ENCODE peak calls at places on chromosome 7, in six cellular contexts. H is brain microvascular endothelial cell, U is right atrium auricular region, N is neural progenitor cell, G is body of pancreas, O is dorsolateral prefrontal cortex. S is an unnamed sample.

GRCh38 chr7:129262333-129262732 is 37.5 kb downstream of the AHCYL2 start:
- DNase-seq in H (no peak), U (no peak), N (no peak), G (no peak), O (no peak), S (no peak)

GRCh38 chr7:3370068-3370704 is 69.1 kb downstream of the SDK1 start:
- DNase-seq in H (no peak), U (no peak), N (no peak), G (no peak), O (no peak), S (no peak)

GRCh38 chr7:42522227-42522991 is 285.4 kb upstream of the GLI3 start:
- DNase-seq in H (peak; percentile 31), U (no peak), N (peak; percentile 85), G (no peak), O (peak; percentile 38), S (no peak)

GRCh38 chr7:111150709-111151108 is 59.8 kb downstream of the LRRN3 start:
- DNase-seq in H (no peak), U (no peak), N (no peak), G (no peak), O (no peak), S (no peak)

GRCh38 chr7:34315032-34315431 is 343.0 kb upstream of the NPSR1 start:
- DNase-seq in H (peak; percentile 36), U (no peak), N (no peak), G (no peak), O (no peak), S (no peak)

GRCh38 chr7:36943591-36944430 is 219.5 kb upstream of the AOAH start:
- DNase-seq in H (no peak), U (no peak), N (no peak), G (no peak), O (no peak), S (no peak)

GRCh38 chr7:78490526-78490925 is 692.0 kb downstream of the PHTF2 start:
- DNase-seq in H (no peak), U (no peak), N (no peak), G (no peak), O (no peak), S (no peak)

GRCh38 chr7:116180302-116180701 is 30.0 kb upstream of the TES start:
- DNase-seq in H (peak; percentile 66), U (no peak), N (peak; percentile 61), G (peak; percentile 31), O (no peak), S (no peak)

GRCh38 chr7:138607216-138608126 is 93.7 kb downstream of the SVOPL start:
- DNase-seq in H (no peak), U (no peak), N (no peak), G (no peak), O (no peak), S (no peak)

GRCh38 chr7:65609131-65609530 is 235.5 kb downstream of the ZNF92 start:
- DNase-seq in H (no peak), U (no peak), N (no peak), G (no peak), O (no peak), S (no peak)

GRCh38 chr7:143485500-143485899 is 7.8 kb downstream of the TAS2R41 start:
- DNase-seq in H (peak; percentile 69), U (no peak), N (no peak), G (peak; percentile 11), O (no peak), S (no peak)

GRCh38 chr7:41133700-41134099 is 569.2 kb downstream of the INHBA start:
- DNase-seq in H (no peak), U (no peak), N (no peak), G (no peak), O (no peak), S (no peak)

GRCh38 chr7:100219271-100219737 is 445 bp upstream of the PVRIG start:
- DNase-seq in H (no peak), U (no peak), N (no peak), G (no peak), O (no peak), S (no peak)

GRCh38 chr7:151095123-151095797 is 9.0 kb downstream of the AGAP3 start:
- DNase-seq in H (no peak), U (no peak), N (no peak), G (no peak), O (no peak), S (no peak)

GRCh38 chr7:75889826-75890225 is 11.0 kb downstream of the RHBDD2 start:
- DNase-seq in H (peak; percentile 57), U (no peak), N (no peak), G (no peak), O (no peak), S (no peak)

GRCh38 chr7:108253275-108254044 is 123.3 kb upstream of the LAMB4 start:
- DNase-seq in H (peak; percentile 54), U (no peak), N (no peak), G (no peak), O (no peak), S (no peak)

GRCh38 chr7:47040795-47041194 is 541.1 kb downstream of the TNS3 start:
- DNase-seq in H (no peak), U (no peak), N (no peak), G (no peak), O (no peak), S (no peak)

GRCh38 chr7:111083423-111083822 is 7.5 kb upstream of the LRRN3 start:
- DNase-seq in H (peak; percentile 75), U (no peak), N (no peak), G (no peak), O (no peak), S (no peak)

GRCh38 chr7:94687810-94688209 is 31.9 kb upstream of the SGCE start:
- DNase-seq in H (no peak), U (no peak), N (no peak), G (no peak), O (no peak), S (no peak)

DNA sequence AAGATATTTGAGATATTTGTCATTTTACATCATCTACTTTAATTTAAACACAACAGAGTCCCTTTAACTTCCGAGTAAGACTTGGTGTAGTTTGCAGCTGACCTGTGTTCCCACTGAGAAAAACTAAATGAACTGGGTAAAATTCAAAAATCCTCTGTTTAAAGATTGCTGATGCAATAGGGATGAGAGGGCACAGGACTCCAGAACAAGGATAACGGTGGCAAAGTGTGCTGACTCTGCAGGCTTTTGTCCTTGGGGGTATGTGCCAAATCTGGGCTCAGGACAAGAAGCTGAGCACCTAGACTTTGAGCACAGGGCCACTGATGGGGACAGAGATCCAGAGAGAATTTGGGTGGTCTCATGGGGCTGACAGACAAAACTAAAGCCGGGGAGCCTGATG is 156.8 kb downstream of the CCDC71L start:
- DNase-seq in H (no peak), U (no peak), N (no peak), G (no peak), O (no peak), S (no peak)
- H3K4me3 ChIP-seq in H (no peak overlapping the region), U (no peak overlapping the region), N (no peak overlapping the region), G (no peak overlapping the region), O (no peak overlapping the region), S (no peak overlapping the region)

GRCh38 chr7:1385086-1385808 is 74.0 kb downstream of the MICALL2 start:
- DNase-seq in H (no peak), U (no peak), N (no peak), G (no peak), O (no peak), S (no peak)
- H3K27me3 ChIP-seq in H (peaks cover 21% of the 10 kb centered on the region), U (no peaks in the 10 kb centered on the region), N (peaks cover 36% of the 10 kb centered on the region), G (no peaks in the 10 kb centered on the region), O (no peaks in the 10 kb centered on the region), S (no peaks in the 10 kb centered on the region)

GRCh38 chr7:99120916-99121315 is 23.0 kb downstream of the SMURF1 start:
- DNase-seq in H (no peak), U (no peak), N (no peak), G (no peak), O (no peak), S (no peak)
- H3K4me3 ChIP-seq in H (no peak overlapping the region), U (no peak overlapping the region), N (no peak overlapping the region), G (no peak overlapping the region), O (no peak overlapping the region), S (no peak overlapping the region)

GRCh38 chr7:50347693-50348092 is 43.2 kb downstream of the IKZF1 start:
- DNase-seq in H (no peak), U (no peak), N (no peak), G (no peak), O (no peak), S (no peak)
- H3K27me3 ChIP-seq in H (no peaks in the 10 kb centered on the region), U (no peaks in the 10 kb centered on the region), N (no peaks in the 10 kb centered on the region), G (no peaks in the 10 kb centered on the region), O (no peaks in the 10 kb centered on the region), S (no peaks in the 10 kb centered on the region)

DNA sequence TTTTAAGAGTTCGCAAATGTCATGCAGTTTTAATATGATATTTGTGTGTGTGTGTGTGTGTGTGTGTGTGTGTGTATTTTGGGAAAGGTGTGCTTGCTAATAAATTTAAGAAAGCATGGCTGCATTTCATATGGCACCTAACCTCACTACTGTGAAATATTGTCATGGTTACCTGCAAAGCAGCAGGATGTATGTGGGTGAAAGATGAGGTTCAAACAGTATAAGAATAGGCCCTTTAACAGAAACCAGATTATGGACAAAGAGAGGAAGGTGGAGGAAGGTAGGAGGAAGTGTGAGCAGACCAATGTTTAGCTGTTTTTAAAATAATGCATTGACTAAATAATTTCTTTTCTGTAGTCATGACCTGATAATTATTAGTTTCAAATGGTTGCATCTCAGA is 73.5 kb upstream of the CACNA2D1 start:
- DNase-seq in H (no peak), U (no peak), N (no peak), G (no peak), O (no peak), S (no peak)
- H3K4me3 ChIP-seq in H (no peak overlapping the region), U (no peak overlapping the region), N (no peak overlapping the region), G (no peak overlapping the region), O (no peak overlapping the region), S (no peak overlapping the region)

GRCh38 chr7:73722785-73723184 is 3.3 kb upstream of the STX1A start:
- DNase-seq in H (no peak), U (no peak), N (no peak), G (no peak), O (no peak), S (no peak)
- H3K27me3 ChIP-seq in H (no peaks in the 10 kb centered on the region), U (no peaks in the 10 kb centered on the region), N (peaks cover 33% of the 10 kb centered on the region), G (no peaks in the 10 kb centered on the region), O (no peaks in the 10 kb centered on the region), S (no peaks in the 10 kb centered on the region)